ENCODE peak calls at places on chromosomes 12 and 14, in six cellular contexts. L, V, K, M, A and R are unnamed samples.

GRCh38 chr12:65878540-65878939 is 54.3 kb downstream of the HMGA2 start:
- DNase-seq in A (no peak), L (peak), V (no peak), K (no peak), M (no peak), R (no peak)

GRCh38 chr14:31968107-31968810 is 108.8 kb upstream of the ARHGAP5 start:
- DNase-seq in A (no peak), K (no peak), M (no peak), V (no peak), L (no peak), R (no peak)

GRCh38 chr12:127656261-127656660 is 610.7 kb upstream of the TMEM132C start:
- DNase-seq in M (no peak), A (no peak), K (peak), L (no peak), V (no peak), R (no peak)

GRCh38 chr14:29999013-29999539 is 71.4 kb upstream of the PRKD1 start:
- DNase-seq in L (no peak), V (no peak), A (no peak), K (no peak), M (no peak), R (no peak)

GRCh38 chr12:21483531-21483930 is 17.9 kb downstream of the RECQL start:
- DNase-seq in M (no peak), L (no peak), K (no peak), A (peak), V (no peak), R (no peak)

GRCh38 chr14:49766839-49767238 is 1.1 kb upstream of the KLHDC2 start:
- DNase-seq in K (no peak), L (no peak), M (no peak), V (no peak), A (peak), R (no peak)

GRCh38 chr14:31718985-31719384 is 157.8 kb downstream of the NUBPL start:
- DNase-seq in M (no peak), K (no peak), A (no peak), V (no peak), L (no peak), R (no peak)

GRCh38 chr14:49999216-49999761 is 106.4 kb downstream of the ARF6 start:
- DNase-seq in K (no peak), L (peak), M (peak), A (no peak), V (peak), R (peak)

GRCh38 chr14:68886109-68886434 is 93.0 kb downstream of the ACTN1 start:
- DNase-seq in K (no peak), A (peak), V (no peak), M (no peak), L (no peak), R (no peak)

GRCh38 chr12:57729321-57729844 is 9.2 kb downstream of the AGAP2 start:
- DNase-seq in V (no peak), K (no peak), A (no peak), M (no peak), L (no peak), R (peak)

GRCh38 chr12:121522962-121523361 is 57.9 kb downstream of the KDM2B start:
- DNase-seq in M (no peak), K (no peak), V (no peak), L (no peak), A (no peak), R (no peak)

GRCh38 chr12:6532927-6533652 is 1.2 kb upstream of the GAPDH start:
- DNase-seq in M (no peak), L (peak), K (no peak), V (peak), A (peak), R (peak)

GRCh38 chr12:70002097-70002911 is 177.3 kb downstream of the MYRFL start:
- DNase-seq in M (no peak), K (no peak), V (no peak), A (no peak), L (no peak), R (no peak)

GRCh38 chr14:59629384-59630158 is 53.0 kb upstream of the CCDC175 start:
- DNase-seq in L (no peak), V (no peak), A (peak), M (no peak), K (no peak), R (no peak)

GRCh38 chr14:50773632-50774541 is 57.1 kb downstream of the NIN start:
- DNase-seq in M (no peak), V (peak), K (no peak), A (peak), L (peak), R (peak)

GRCh38 chr12:93825501-93825888 is 148.3 kb downstream of the CRADD start:
- DNase-seq in K (no peak), L (no peak), V (no peak), M (no peak), A (no peak), R (no peak)

GRCh38 chr14:94676495-94677238 is 64.5 kb downstream of the SERPINA3 start:
- DNase-seq in M (no peak), A (no peak), K (no peak), V (no peak), L (no peak), R (no peak)

GRCh38 chr12:53239643-53240258 is 7.7 kb upstream of the RARG start:
- DNase-seq in M (no peak), A (no peak), K (no peak), L (no peak), V (no peak), R (no peak)